ENCODE peak calls at places on chromosome 12, in ten cellular contexts. O is ovary, S is pancreas, U is fibroblast of mammary gland, E is tibial artery, N is foreskin fibroblast, D is brain microvascular endothelial cell, Q is thyroid gland, P is endothelial cell, Y is mesothelial cell of epicardium. C is an unnamed sample.

GRCh38 chr12:4031703-4032291 is 158.6 kb upstream of the PARP11 start:
- DNase-seq in O (no peak), S (peak), U (peak), E (peak), N (no peak), D (peak), Q (no peak), P (no peak), Y (no peak), C (no peak)

GRCh38 chr12:69685810-69686209 is 13.3 kb downstream of the BEST3 start:
- DNase-seq in O (no peak), S (no peak), U (peak), E (no peak), N (peak), D (peak), Q (no peak), P (no peak), Y (no peak), C (no peak)

GRCh38 chr12:88574278-88574677 is 6.0 kb downstream of the KITLG start:
- DNase-seq in O (peak), S (no peak), U (no peak), E (no peak), N (peak), D (peak), Q (no peak), P (no peak), Y (no peak), C (no peak)

GRCh38 chr12:82996168-82996812 is 309.6 kb downstream of the TMTC2 start:
- DNase-seq in O (no peak), S (peak), U (no peak), E (no peak), N (no peak), D (no peak), Q (no peak), P (no peak), Y (no peak), C (no peak)

GRCh38 chr12:96195845-96196451 is 1.8 kb downstream of the ELK3 start:
- DNase-seq in O (peak), S (no peak), U (peak), E (no peak), N (peak), D (peak), Q (no peak), P (no peak), Y (no peak), C (no peak)

GRCh38 chr12:12685305-12685704 is 10.7 kb downstream of the GPR19 start:
- DNase-seq in O (no peak), S (no peak), U (no peak), E (no peak), N (no peak), D (no peak), Q (no peak), P (no peak), Y (no peak), C (no peak)

GRCh38 chr12:114666746-114667668 is 17.0 kb downstream of the TBX3 start:
- DNase-seq in O (no peak), S (no peak), U (no peak), E (no peak), N (no peak), D (no peak), Q (peak), P (no peak), Y (no peak), C (no peak)

GRCh38 chr12:97716356-97716755 is 253.8 kb downstream of the RMST start:
- DNase-seq in O (no peak), S (no peak), U (peak), E (no peak), N (no peak), D (no peak), Q (no peak), P (no peak), Y (no peak), C (no peak)

GRCh38 chr12:14554281-14555008 is 13.2 kb downstream of the PLBD1 start:
- DNase-seq in O (no peak), S (peak), U (peak), E (peak), N (no peak), D (peak), Q (peak), P (no peak), Y (peak), C (no peak)

GRCh38 chr12:56084958-56085543 is 5.1 kb downstream of the ERBB3 start:
- DNase-seq in O (no peak), S (no peak), U (peak), E (no peak), N (no peak), D (no peak), Q (no peak), P (peak), Y (no peak), C (no peak)

GRCh38 chr12:14771651-14772137 is 31.6 kb downstream of the WBP11 start:
- DNase-seq in O (no peak), S (no peak), U (no peak), E (no peak), N (no peak), D (no peak), Q (no peak), P (peak), Y (no peak), C (no peak)

GRCh38 chr12:125029756-125030358 is 35.4 kb upstream of the AACS start:
- DNase-seq in O (no peak), S (no peak), U (peak), E (no peak), N (peak), D (no peak), Q (no peak), P (no peak), Y (no peak), C (no peak)

GRCh38 chr12:12983420-12984035 is 16.5 kb downstream of the HEBP1 start:
- DNase-seq in O (no peak), S (no peak), U (peak), E (no peak), N (peak), D (peak), Q (peak), P (peak), Y (no peak), C (no peak)

DNA sequence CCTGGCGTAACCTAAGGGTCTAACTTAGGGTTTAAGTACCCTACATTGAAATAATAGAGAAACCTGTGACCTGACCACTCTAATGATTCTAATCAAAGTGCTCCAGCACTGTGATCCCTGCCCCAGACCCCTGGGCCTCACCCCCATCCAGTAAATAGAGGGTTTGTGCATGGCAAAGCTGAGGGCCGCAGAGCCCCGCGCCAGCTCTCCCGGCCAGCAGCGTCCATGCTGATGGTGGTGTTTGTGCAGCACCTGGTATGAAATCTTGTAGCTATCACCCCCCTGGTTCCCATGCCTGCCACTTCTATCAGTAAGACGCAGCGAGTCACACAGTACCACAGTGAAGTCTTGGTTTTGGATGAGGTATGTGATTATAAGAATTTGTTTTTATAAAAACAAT is 156.1 kb downstream of the CACNA1C start:
- DNase-seq in O (no peak), S (no peak), U (no peak), E (no peak), N (no peak), D (no peak), Q (no peak), P (no peak), Y (no peak), C (no peak)
- TF ChIP-seq CTCF in O (no peak), S (no peak), U (no peak), E (no peak), N (no peak), D (no peak), Q (no peak), P (no peak), Y (no peak), C (no peak)

DNA sequence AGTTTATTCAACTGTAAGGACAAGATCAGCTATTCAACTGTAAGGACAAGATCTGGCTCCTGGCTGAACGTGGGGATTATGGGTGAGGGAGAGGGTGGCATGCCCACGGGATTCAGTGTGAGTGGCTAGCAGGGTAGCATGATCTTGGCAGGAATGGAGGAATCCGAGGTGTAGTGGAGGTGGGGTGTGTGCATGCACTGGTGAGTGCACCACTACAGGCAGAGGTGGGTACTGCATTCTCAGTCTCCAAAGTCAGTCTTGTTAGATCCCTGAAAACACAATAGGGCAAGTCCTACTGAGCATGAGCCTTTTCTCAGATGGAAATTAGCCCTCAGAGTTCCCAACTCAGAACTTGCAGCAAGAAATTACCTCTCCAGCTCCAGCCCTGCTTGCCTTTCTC is 32.2 kb upstream of the DCD start:
- DNase-seq in O (no peak), S (no peak), U (peak), E (no peak), N (peak), D (peak), Q (no peak), P (peak), Y (no peak), C (no peak)
- TF ChIP-seq CTCF in O (no peak), S (no peak), U (peak), E (no peak), N (peak), D (peak), Q (peak), P (peak), Y (peak), C (peak)

GRCh38 chr12:53505555-53506449 is 1.5 kb downstream of the NPFF start:
- DNase-seq in O (peak), S (no peak), U (peak), E (no peak), N (peak), D (no peak), Q (no peak), P (no peak), Y (no peak), C (no peak)

GRCh38 chr12:53502983-53503728 is 2.1 kb downstream of the TARBP2 start:
- DNase-seq in O (peak), S (no peak), U (no peak), E (peak), N (no peak), D (no peak), Q (no peak), P (no peak), Y (no peak), C (no peak)

GRCh38 chr12:53502331-53502730 is 1.2 kb downstream of the TARBP2 start:
- DNase-seq in O (peak), S (no peak), U (peak), E (peak), N (no peak), D (no peak), Q (no peak), P (no peak), Y (no peak), C (no peak)

GRCh38 chr12:53505086-53505485 is 2.2 kb downstream of the NPFF start:
- DNase-seq in O (peak), S (no peak), U (peak), E (peak), N (peak), D (no peak), Q (no peak), P (no peak), Y (no peak), C (no peak)

GRCh38 chr12:53504004-53504920 is 3.0 kb downstream of the NPFF start:
- DNase-seq in O (peak), S (no peak), U (no peak), E (peak), N (no peak), D (no peak), Q (no peak), P (no peak), Y (no peak), C (no peak)
- TF ChIP-seq CTCF in O (no peak), S (no peak), U (no peak), E (no peak), N (no peak), D (no peak), Q (no peak), P (no peak), Y (no peak), C (no peak)

GRCh38 chr12:57385586-57385985 is 45.3 kb downstream of the R3HDM2 start:
- DNase-seq in O (no peak), S (no peak), U (no peak), E (no peak), N (no peak), D (no peak), Q (no peak), P (no peak), Y (no peak), C (no peak)

GRCh38 chr12:57381693-57382220 is 49.1 kb downstream of the R3HDM2 start:
- DNase-seq in O (no peak), S (no peak), U (peak), E (no peak), N (no peak), D (peak), Q (no peak), P (no peak), Y (no peak), C (no peak)

GRCh38 chr12:57388425-57388824 is 42.4 kb downstream of the R3HDM2 start:
- DNase-seq in O (no peak), S (no peak), U (no peak), E (no peak), N (no peak), D (no peak), Q (no peak), P (no peak), Y (no peak), C (no peak)

GRCh38 chr12:57386187-57386720 is 44.6 kb downstream of the R3HDM2 start:
- DNase-seq in O (no peak), S (no peak), U (no peak), E (no peak), N (no peak), D (no peak), Q (no peak), P (no peak), Y (no peak), C (no peak)

DNA sequence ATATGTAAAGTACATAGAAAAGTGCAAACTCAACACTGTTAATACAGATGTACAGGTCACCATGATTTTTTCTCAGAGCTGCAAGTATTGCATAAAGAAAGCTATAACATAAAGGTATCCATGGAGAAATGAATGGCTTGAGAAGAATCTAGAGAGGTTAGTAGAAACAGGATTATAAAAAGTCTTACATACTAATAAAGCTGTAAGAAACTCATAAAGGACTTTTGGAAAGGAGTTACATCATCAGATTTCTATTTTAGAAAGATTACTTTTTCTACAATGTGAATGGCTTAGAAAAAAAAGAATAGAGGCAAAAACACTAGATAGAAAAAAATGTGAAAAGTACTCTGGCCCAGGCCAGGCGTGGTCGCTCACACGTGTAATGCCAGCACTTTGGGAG is 46.3 kb downstream of the R3HDM2 start:
- DNase-seq in O (no peak), S (no peak), U (no peak), E (no peak), N (no peak), D (no peak), Q (no peak), P (no peak), Y (no peak), C (no peak)
- TF ChIP-seq CTCF in O (no peak), S (no peak), U (no peak), E (no peak), N (no peak), D (no peak), Q (no peak), P (no peak), Y (no peak), C (no peak)